ENCODE peak calls at places on chromosomes 11 and 22, in nine cellular contexts. A is psoas muscle; O is pancreas; B is BJ; D is SK-N-SH; F is mesendoderm; T is upper lobe of right lung; V is CD4-positive, alpha-beta memory T cell; Y is body of pancreas. S is an unnamed sample.
A peak's percentile ranks its signal among the peaks of the same experiment; 100 is the strongest.

GRCh38 chr11:133935551-133935910 is 21.2 kb downstream of the IGSF9B start:
- DNase-seq in A (no peak), O (no peak), B (no peak), D (no peak), F (no peak), T (no peak), V (no peak), Y (no peak), S (peak; percentile 48)

GRCh38 chr11:124776865-124777645 is 15.0 kb upstream of the ESAM start:
- DNase-seq in A (no peak), O (no peak), B (no peak), D (no peak), F (no peak), T (no peak), V (peak; percentile 7), Y (no peak), S (no peak)

GRCh38 chr22:40684728-40685127 is 5.4 kb downstream of the MCHR1 start:
- DNase-seq in A (no peak), O (no peak), B (no peak), D (no peak), F (peak; percentile 88), T (no peak), V (no peak), Y (no peak), S (peak; percentile 59)

GRCh38 chr22:33803371-33803770 is 116.9 kb downstream of the LARGE1 start:
- DNase-seq in A (no peak), O (no peak), B (peak; percentile 97), D (no peak), F (peak; percentile 38), T (no peak), V (no peak), Y (no peak), S (no peak)

GRCh38 chr11:79198898-79199250 is 242.0 kb downstream of the TENM4 start:
- DNase-seq in A (no peak), O (peak; percentile 17), B (no peak), D (no peak), F (no peak), T (no peak), V (no peak), Y (peak; percentile 17), S (no peak)

GRCh38 chr22:40403141-40403540 is 32.7 kb downstream of the SGSM3 start:
- DNase-seq in A (no peak), O (no peak), B (no peak), D (no peak), F (no peak), T (no peak), V (no peak), Y (no peak), S (no peak)

GRCh38 chr11:45848654-45849081 is 1.4 kb downstream of the CRY2 start:
- DNase-seq in A (no peak), O (peak; percentile 45), B (no peak), D (no peak), F (no peak), T (no peak), V (no peak), Y (peak; percentile 64), S (no peak)

GRCh38 chr11:125242141-125242780 is 77.7 kb downstream of the PKNOX2 start:
- DNase-seq in A (no peak), O (no peak), B (no peak), D (no peak), F (no peak), T (peak; percentile 33), V (no peak), Y (no peak), S (no peak)

DNA sequence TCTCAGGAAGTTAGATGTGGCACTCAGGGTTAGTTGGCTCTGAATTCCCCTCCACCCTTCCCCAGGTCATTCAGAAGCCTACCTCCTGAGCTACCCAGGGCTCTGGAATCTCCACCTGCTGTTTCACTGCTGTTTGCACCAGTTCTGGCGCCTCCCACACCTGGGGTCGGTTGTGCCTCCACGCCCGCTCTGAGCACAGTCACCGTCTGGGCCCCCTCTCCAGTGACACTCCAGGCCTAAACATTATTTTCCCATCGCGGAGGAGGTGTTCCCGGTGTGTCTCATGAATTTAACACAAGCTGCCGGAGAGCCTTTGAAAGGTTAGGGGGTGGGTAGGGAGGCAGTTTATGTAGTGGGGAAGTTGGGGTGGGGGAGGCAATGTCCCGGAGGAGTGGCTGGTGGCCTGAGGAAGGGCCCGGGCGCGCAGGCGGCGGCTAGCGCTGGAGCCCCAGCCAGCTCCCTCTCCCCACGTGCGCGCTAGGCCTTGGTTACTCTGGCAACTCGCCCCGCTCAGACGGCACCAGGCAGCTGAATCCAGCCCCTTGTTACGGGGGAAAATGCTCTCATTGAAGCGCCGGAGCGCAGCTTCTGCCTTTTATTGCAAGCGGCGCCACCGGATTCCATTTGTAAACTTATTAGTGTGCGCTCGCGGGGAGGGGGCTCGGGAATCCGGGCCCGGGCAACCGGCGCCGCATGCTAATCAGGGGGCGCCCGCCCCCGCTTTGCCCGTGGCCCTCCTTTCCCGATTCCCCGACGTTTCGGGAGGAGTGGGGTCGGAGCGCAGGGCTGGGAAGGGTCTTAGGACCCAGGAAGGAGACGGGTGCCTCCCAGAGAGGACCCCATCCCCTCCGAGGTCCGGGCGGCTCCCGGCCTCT is 52.4 kb downstream of the GRIK4 start:
- DNase-seq in A (no peak), O (no peak), B (no peak), D (no peak), F (peak; percentile 84), T (no peak), V (no peak), Y (peak; percentile 33), S (peak; percentile 86)
- H3K4me3 ChIP-seq in A (peak overlapping the region; percentile 56), O (peak overlapping the region; percentile 29), B (peak overlapping the region; percentile 23), D (no peak overlapping the region), F (peak overlapping the region; percentile 10), T (peak overlapping the region; percentile 40), V (no peak overlapping the region), Y (no peak overlapping the region), S (peak overlapping the region; percentile 71)

GRCh38 chr22:20865331-20865730 is 6.5 kb downstream of the SNAP29 start:
- DNase-seq in A (no peak), O (no peak), B (no peak), D (no peak), F (no peak), T (no peak), V (no peak), Y (no peak), S (no peak)

GRCh38 chr22:20862540-20862939 is 3.7 kb downstream of the SNAP29 start:
- DNase-seq in A (no peak), O (no peak), B (no peak), D (no peak), F (no peak), T (no peak), V (no peak), Y (no peak), S (no peak)

GRCh38 chr22:20865869-20866445 is 7.2 kb downstream of the SNAP29 start:
- DNase-seq in A (no peak), O (no peak), B (no peak), D (no peak), F (peak; percentile 33), T (no peak), V (no peak), Y (no peak), S (no peak)

GRCh38 chr22:20863356-20863755 is 4.5 kb downstream of the SNAP29 start:
- DNase-seq in A (no peak), O (no peak), B (no peak), D (no peak), F (no peak), T (no peak), V (no peak), Y (no peak), S (no peak)

DNA sequence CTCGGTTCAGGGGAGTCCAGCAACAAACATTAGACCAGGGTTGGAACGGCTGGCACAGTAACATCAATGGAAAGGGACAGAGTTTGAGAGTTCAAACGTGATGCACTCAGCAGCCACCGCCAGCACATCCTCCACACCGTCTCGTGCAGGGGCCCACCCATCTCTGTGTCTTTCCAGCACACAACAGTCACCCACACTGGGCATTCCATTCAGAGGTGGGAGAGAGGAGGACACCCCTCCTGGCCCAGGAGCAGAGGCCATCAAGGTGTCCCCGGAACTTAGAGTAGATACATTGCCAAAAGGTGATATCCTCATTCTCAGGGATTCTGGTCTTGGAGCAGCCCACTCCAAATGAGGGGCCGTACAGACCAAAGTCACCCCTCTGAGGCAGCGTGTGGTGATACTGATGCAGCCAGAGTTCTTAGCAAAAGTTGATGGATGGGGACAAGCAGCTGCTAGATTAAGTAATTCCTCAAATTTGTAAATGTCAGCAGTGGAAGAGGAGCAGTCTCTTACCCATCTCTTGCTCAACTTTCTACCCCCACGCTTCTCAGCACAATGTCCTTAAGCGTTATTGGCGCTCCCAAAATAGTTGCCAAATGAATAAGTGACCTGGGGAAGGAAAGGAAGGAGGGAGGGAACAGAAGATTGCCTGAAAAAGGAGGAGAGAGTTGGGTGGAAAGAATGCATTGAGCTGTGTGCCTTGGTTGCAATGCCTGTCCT is 5.5 kb downstream of the SNAP29 start:
- DNase-seq in A (no peak), O (no peak), B (no peak), D (no peak), F (no peak), T (no peak), V (no peak), Y (no peak), S (no peak)
- H3K36me3 ChIP-seq in A (peaks cover 27% of the 10 kb centered on the region), O (no peaks in the 10 kb centered on the region), B (no peaks in the 10 kb centered on the region), D (peaks cover 8% of the 10 kb centered on the region), F (no peaks in the 10 kb centered on the region), T (peaks cover 12% of the 10 kb centered on the region), V (no peaks in the 10 kb centered on the region), Y (no peaks in the 10 kb centered on the region), S (no peaks in the 10 kb centered on the region)

GRCh38 chr22:45877036-45877380 is 100.0 kb downstream of the WNT7B start:
- DNase-seq in A (no peak), O (no peak), B (no peak), D (no peak), F (no peak), T (no peak), V (no peak), Y (no peak), S (no peak)
- H3K27me3 ChIP-seq in A (peaks cover 9% of the 10 kb centered on the region), O (no peaks in the 10 kb centered on the region), B (peaks cover 34% of the 10 kb centered on the region), D (no peaks in the 10 kb centered on the region), F (peaks cover 20% of the 10 kb centered on the region), T (peaks cover 31% of the 10 kb centered on the region), V (no peaks in the 10 kb centered on the region), Y (no peaks in the 10 kb centered on the region), S (peaks cover 2% of the 10 kb centered on the region)

DNA sequence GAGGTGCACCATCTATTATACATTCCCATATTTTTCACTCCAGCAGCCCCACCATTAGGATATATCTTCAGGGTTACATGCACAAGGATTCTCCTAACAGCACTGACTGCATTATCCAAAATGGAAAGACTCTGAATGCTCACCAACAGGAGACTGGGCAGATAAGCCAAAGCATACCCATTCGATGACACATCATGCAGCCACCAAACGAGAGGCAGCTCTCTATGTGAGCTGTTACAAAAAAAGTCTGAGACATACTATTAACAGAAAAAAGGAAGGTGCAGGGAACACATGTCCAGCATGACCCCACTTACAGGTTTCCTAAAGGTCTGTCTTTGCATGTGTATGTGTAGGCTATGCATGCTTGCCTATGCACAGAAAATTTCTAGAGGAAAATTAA is 12.4 kb upstream of the SERPIND1 start:
- DNase-seq in A (no peak), O (no peak), B (no peak), D (no peak), F (no peak), T (no peak), V (no peak), Y (no peak), S (no peak)
- H3K4me3 ChIP-seq in A (no peak overlapping the region), O (no peak overlapping the region), B (no peak overlapping the region), D (no peak overlapping the region), F (no peak overlapping the region), T (no peak overlapping the region), V (no peak overlapping the region), Y (no peak overlapping the region), S (no peak overlapping the region)